ENCODE peak calls at places on chromosomes 3 and 15, in ten cellular contexts. T is Caki2; R is T1000; V is CD8-positive, alpha-beta memory T cell; Q is ELR; L is suprapubic skin; I is ACHN; D is activated naive CD4-positive, alpha-beta T cell treated with Interleukin-2 at 50 U/mL for 16 hours; B is CD4-positive, alpha-beta T cell; F is activated T-cell treated with anti-CD3 and anti-CD28 coated beads for 1 hour. P is an unnamed sample.
A peak's percentile ranks its signal among the peaks of the same experiment; 100 is the strongest.

GRCh38 chr15:64305261-64305660 is 50.7 kb downstream of the CSNK1G1 start:
- DNase-seq in V (no peak), I (no peak), R (no peak), D (no peak), L (no peak), Q (peak; percentile 6), T (no peak), B (no peak), F (no peak), P (no peak)

GRCh38 chr3:18444597-18445420 is 19.7 kb upstream of the SATB1 start:
- DNase-seq in V (peak; percentile 83), F (peak; percentile 63), R (peak; percentile 69), Q (peak; percentile 50), T (peak; percentile 36), L (peak; percentile 84), B (peak; percentile 69), D (peak; percentile 73), I (peak; percentile 62), P (peak; percentile 14)

GRCh38 chr15:35545825-35546580 is at the start of gene DPH6:
- DNase-seq in B (peak; percentile 67), I (peak; percentile 81), F (peak; percentile 63), Q (peak; percentile 88), V (peak; percentile 88), R (peak; percentile 78), T (peak; percentile 94), D (peak; percentile 88), L (peak; percentile 90), P (peak; percentile 46)

GRCh38 chr3:52455283-52456168 is at the start of gene NISCH:
- DNase-seq in L (peak; percentile 93), Q (peak; percentile 85), T (peak; percentile 43), B (peak; percentile 98), R (peak; percentile 70), D (peak; percentile 97), F (peak; percentile 99), I (peak; percentile 80), V (peak; percentile 95), P (peak; percentile 49)

GRCh38 chr3:194138098-194138474 is 2.1 kb downstream of the HES1 start:
- DNase-seq in V (no peak), D (no peak), B (no peak), Q (no peak), L (no peak), R (no peak), T (peak; percentile 54), I (no peak), F (no peak), P (no peak)

GRCh38 chr15:31975446-31976229 is 54.7 kb upstream of the CHRNA7 start:
- DNase-seq in L (no peak), D (no peak), F (no peak), Q (peak; percentile 11), R (no peak), T (no peak), V (no peak), I (peak; percentile 3), B (no peak), P (peak; percentile 0)

GRCh38 chr3:126021702-126022101 is 52.7 kb downstream of the ROPN1B start:
- DNase-seq in R (no peak), Q (no peak), L (no peak), B (no peak), D (no peak), V (no peak), F (no peak), I (no peak), T (no peak), P (no peak)

GRCh38 chr15:58286541-58286940 is 145.2 kb upstream of the LIPC start:
- DNase-seq in L (no peak), V (no peak), R (no peak), Q (no peak), F (no peak), D (no peak), T (no peak), B (no peak), I (no peak), P (no peak)

GRCh38 chr15:33243869-33244268 is 49.4 kb upstream of the FMN1 start:
- DNase-seq in T (peak; percentile 69), V (no peak), B (no peak), R (peak; percentile 38), I (peak; percentile 36), L (no peak), Q (peak; percentile 94), D (no peak), F (no peak), P (peak; percentile 6)

GRCh38 chr15:81155375-81156218 is 21.5 kb downstream of the CFAP161 start:
- DNase-seq in F (no peak), Q (peak; percentile 49), V (no peak), T (peak; percentile 21), D (no peak), R (no peak), L (no peak), I (peak; percentile 47), B (no peak), P (peak; percentile 43)

GRCh38 chr15:81294501-81294850 is 29.5 kb downstream of the STARD5 start:
- DNase-seq in V (no peak), B (no peak), I (no peak), L (no peak), F (no peak), T (no peak), Q (no peak), D (no peak), R (no peak), P (no peak)

GRCh38 chr15:45429974-45430792 is 51.8 kb upstream of the GATM start:
- DNase-seq in D (peak; percentile 86), Q (peak; percentile 63), B (peak; percentile 84), L (peak; percentile 85), T (peak; percentile 74), V (peak; percentile 77), R (no peak), I (peak; percentile 58), F (peak; percentile 94), P (no peak)

GRCh38 chr15:48862705-48863104 is 15.2 kb upstream of the EID1 start:
- DNase-seq in B (no peak), V (no peak), L (no peak), F (no peak), T (no peak), D (no peak), R (no peak), Q (no peak), I (no peak), P (no peak)

GRCh38 chr3:194536883-194537637 is 50.3 kb upstream of the ATP13A3 start:
- DNase-seq in B (no peak), L (no peak), D (no peak), T (peak; percentile 58), Q (peak; percentile 47), I (peak; percentile 58), R (no peak), F (no peak), V (no peak), P (no peak)

GRCh38 chr3:67459796-67460195 is 194.6 kb downstream of the SUCLG2 start:
- DNase-seq in T (no peak), L (no peak), I (no peak), B (no peak), R (no peak), V (no peak), F (no peak), D (no peak), Q (peak; percentile 7), P (no peak)

GRCh38 chr3:194640829-194641228 is 7.6 kb upstream of the TMEM44 start:
- DNase-seq in F (peak; percentile 24), T (no peak), R (no peak), V (peak; percentile 14), D (peak; percentile 40), Q (peak; percentile 71), L (no peak), I (peak; percentile 8), B (peak; percentile 27), P (no peak)

GRCh38 chr3:99236576-99236975 is 335.1 kb upstream of the DCBLD2 start:
- DNase-seq in V (no peak), F (no peak), D (no peak), R (no peak), L (no peak), Q (no peak), B (no peak), T (no peak), I (no peak), P (no peak)

GRCh38 chr3:133384331-133385027 is 15.4 kb upstream of the BFSP2 start:
- DNase-seq in I (peak; percentile 44), Q (peak; percentile 69), V (no peak), T (no peak), B (no peak), D (no peak), R (no peak), L (no peak), F (no peak), P (no peak)

GRCh38 chr15:67018451-67018850 is 47.0 kb upstream of the SMAD3 start:
- DNase-seq in L (peak; percentile 26), T (no peak), Q (no peak), V (no peak), R (no peak), I (no peak), D (no peak), F (no peak), B (no peak), P (no peak)

GRCh38 chr3:57017481-57017880 is 43.0 kb upstream of the SPATA12 start:
- DNase-seq in T (peak; percentile 75), Q (peak; percentile 5), B (no peak), I (peak; percentile 16), F (no peak), L (no peak), V (no peak), D (no peak), R (no peak), P (no peak)

GRCh38 chr15:79524531-79524930 is 92.4 kb downstream of the MINAR1 start:
- DNase-seq in T (no peak), D (no peak), I (no peak), V (no peak), R (no peak), Q (no peak), L (no peak), B (no peak), F (no peak), P (no peak)